ENCODE peak calls at places on chromosomes 6 and 20, in six cellular contexts. M is psoas muscle; V is CD8-positive, alpha-beta memory T cell; F is tibial artery; Z is mesenchymal stem cell; Y is colonic mucosa. C is an unnamed sample.
A peak's percentile ranks its signal among the peaks of the same experiment; 100 is the strongest.

GRCh38 chr6:142377112-142377848 is 75.5 kb downstream of the ADGRG6 start:
- DNase-seq in V (no peak), F (no peak), M (no peak), Y (peak; percentile 27), Z (peak; percentile 70), C (no peak)

GRCh38 chr6:122389704-122390103 is 9.7 kb upstream of the HSF2 start:
- DNase-seq in Z (peak; percentile 55), Y (no peak), M (no peak), V (no peak), F (no peak), C (no peak)

GRCh38 chr6:13710552-13711383 is 867 bp downstream of the RANBP9 start:
- DNase-seq in M (peak; percentile 55), F (peak; percentile 74), Y (peak; percentile 63), V (peak; percentile 57), Z (peak; percentile 38), C (no peak)

GRCh38 chr6:87944541-87944954 is 103.1 kb upstream of the SPACA1 start:
- DNase-seq in Y (no peak), M (peak; percentile 75), F (peak; percentile 89), Z (peak; percentile 60), V (no peak), C (no peak)

GRCh38 chr6:115728171-115728570 is 332.5 kb downstream of the FRK start:
- DNase-seq in Z (no peak), V (no peak), Y (no peak), M (no peak), F (no peak), C (no peak)

GRCh38 chr6:105459884-105460283 is 57.0 kb upstream of the PREP start:
- DNase-seq in V (no peak), F (no peak), Z (no peak), Y (no peak), M (no peak), C (no peak)

GRCh38 chr6:15147827-15148226 is 98.0 kb upstream of the JARID2 start:
- DNase-seq in Z (no peak), M (no peak), Y (no peak), V (no peak), F (no peak), C (no peak)

GRCh38 chr6:37089783-37090182 is 80.2 kb upstream of the PIM1 start:
- DNase-seq in Y (no peak), F (no peak), M (no peak), Z (no peak), V (no peak), C (no peak)

GRCh38 chr6:113246186-113246585 is 611.0 kb upstream of the MARCKS start:
- DNase-seq in Z (peak; percentile 7), V (no peak), Y (no peak), M (no peak), F (no peak), C (no peak)

GRCh38 chr6:17291778-17292177 is 10.6 kb downstream of the RBM24 start:
- DNase-seq in V (no peak), F (no peak), Z (no peak), Y (no peak), M (no peak), C (no peak)

GRCh38 chr20:32484221-32485125 is 100.7 kb downstream of the NOL4L start:
- DNase-seq in Y (peak; percentile 71), Z (peak; percentile 61), F (no peak), M (peak; percentile 42), V (no peak), C (peak; percentile 80)

GRCh38 chr20:20820780-20821495 is 108.5 kb upstream of the RALGAPA2 start:
- DNase-seq in Z (no peak), F (no peak), V (no peak), M (no peak), Y (no peak), C (no peak)

GRCh38 chr6:145660676-145661075 is 74.6 kb downstream of the EPM2A start:
- DNase-seq in V (no peak), F (no peak), Z (no peak), Y (no peak), M (no peak), C (no peak)

GRCh38 chr6:2307794-2308193 is 62.4 kb upstream of the GMDS start:
- DNase-seq in Z (no peak), F (no peak), M (no peak), Y (no peak), V (no peak), C (no peak)

GRCh38 chr6:89199571-89199970 is 17.6 kb downstream of the GABRR1 start:
- DNase-seq in Y (no peak), M (no peak), V (no peak), Z (no peak), F (no peak), C (no peak)

DNA sequence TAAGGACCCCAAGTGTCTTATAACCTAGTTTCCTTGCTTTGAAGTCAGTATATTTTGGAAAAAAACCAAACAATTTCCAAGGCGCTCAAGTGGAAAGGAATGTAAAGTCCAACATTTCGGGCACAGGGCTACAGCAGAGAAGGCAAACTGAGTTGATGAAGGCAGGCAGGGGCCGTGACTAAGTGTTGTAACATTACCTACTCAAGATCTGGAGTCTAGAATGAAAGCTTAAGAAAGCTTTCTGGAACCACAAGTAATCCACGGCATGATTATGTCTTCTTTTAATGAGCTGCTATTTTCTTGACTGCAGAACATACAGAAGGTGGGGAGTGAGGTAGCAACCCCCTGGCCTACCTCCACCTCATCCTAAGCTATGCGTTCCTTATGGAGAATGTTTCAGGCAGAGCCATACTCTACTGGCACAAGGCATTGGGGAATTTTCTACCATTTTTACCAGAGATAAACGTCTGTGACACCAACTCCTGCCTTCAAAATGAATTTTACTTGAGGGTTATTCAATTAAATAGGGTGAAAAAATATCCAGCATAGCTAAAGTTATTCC is 4.3 kb downstream of the PPP1R10 start:
- DNase-seq in F (no peak), M (no peak), Y (no peak), Z (peak; percentile 57), V (no peak), C (peak; percentile 63)
- H3K27ac ChIP-seq in F (peak overlapping the region; percentile 96), M (peak overlapping the region; percentile 99), Y (no peak overlapping the region), Z (peak overlapping the region; percentile 97), V (no peak overlapping the region), C (peak overlapping the region; percentile 98)

GRCh38 chr6:72738091-72738490 is 116.2 kb downstream of the KCNQ5 start:
- DNase-seq in M (no peak), F (no peak), V (no peak), Y (no peak), Z (no peak), C (no peak)

GRCh38 chr6:72740135-72740534 is 118.3 kb downstream of the KCNQ5 start:
- DNase-seq in F (no peak), V (no peak), Z (no peak), Y (no peak), M (no peak), C (no peak)

GRCh38 chr6:72742274-72742673 is 120.4 kb downstream of the KCNQ5 start:
- DNase-seq in M (no peak), F (no peak), Y (no peak), V (no peak), Z (no peak), C (no peak)

GRCh38 chr6:72741083-72741482 is 119.2 kb downstream of the KCNQ5 start:
- DNase-seq in Y (no peak), V (no peak), Z (no peak), F (no peak), M (no peak), C (no peak)

DNA sequence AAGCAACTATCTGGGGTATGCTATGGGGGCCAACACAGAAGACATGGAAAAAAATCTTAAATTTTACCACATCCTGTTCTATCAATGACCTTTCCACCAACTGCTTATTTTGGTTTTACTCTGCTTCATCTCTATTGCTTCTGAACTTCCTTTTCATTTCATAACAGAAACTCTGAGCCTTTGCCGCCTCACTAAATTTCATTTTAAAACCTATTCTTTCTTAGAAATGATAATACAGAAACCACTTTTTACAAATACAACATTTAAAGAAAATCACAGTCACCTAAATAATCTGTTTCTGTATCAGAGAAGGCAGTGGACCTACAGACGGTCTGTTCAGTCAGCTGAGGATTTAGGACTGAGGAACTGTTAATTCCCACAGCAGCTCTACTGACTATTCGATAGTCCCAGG is 117.5 kb downstream of the KCNQ5 start:
- DNase-seq in V (no peak), M (no peak), Z (no peak), F (no peak), Y (no peak), C (no peak)
- H3K4me3 ChIP-seq in V (no peak overlapping the region), M (no peak overlapping the region), Z (no peak overlapping the region), F (no peak overlapping the region), Y (no peak overlapping the region), C (no peak overlapping the region)

DNA sequence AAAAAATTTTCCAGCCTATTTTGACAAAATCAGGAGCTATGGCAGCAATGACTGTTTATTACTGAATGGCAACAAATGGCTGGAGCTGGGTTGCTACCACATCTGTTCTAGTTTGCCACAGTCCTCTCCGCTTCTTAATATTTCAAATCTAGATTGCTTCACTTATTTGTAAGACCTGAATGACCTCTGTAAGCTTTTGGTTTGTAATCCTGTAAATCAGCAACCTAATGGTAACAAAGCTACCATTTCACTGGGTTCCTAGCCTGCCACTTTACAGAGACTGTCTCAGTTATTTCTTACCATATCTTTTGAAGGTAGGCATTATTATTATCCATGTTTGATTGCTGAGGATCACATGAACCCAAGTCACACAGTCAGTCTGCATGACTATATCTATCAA is 15.4 kb downstream of the ZNFX1 start:
- DNase-seq in F (no peak), V (no peak), Z (no peak), Y (no peak), M (no peak), C (no peak)
- H3K36me3 ChIP-seq in F (peaks cover 86% of the 10 kb centered on the region), V (peaks cover 55% of the 10 kb centered on the region), Z (peaks cover 88% of the 10 kb centered on the region), Y (peaks cover 12% of the 10 kb centered on the region), M (peaks cover 19% of the 10 kb centered on the region), C (peaks cover 86% of the 10 kb centered on the region)

GRCh38 chr6:41643899-41644269 is 5.6 kb downstream of the MDFI start:
- DNase-seq in V (no peak), F (peak; percentile 21), M (no peak), Y (no peak), Z (no peak), C (no peak)

GRCh38 chr6:41642960-41643898 is 5.0 kb downstream of the MDFI start:
- DNase-seq in M (no peak), F (peak; percentile 15), Z (no peak), V (no peak), Y (no peak), C (no peak)

GRCh38 chr6:41641352-41641925 is 3.2 kb downstream of the MDFI start:
- DNase-seq in Z (no peak), Y (no peak), V (no peak), M (no peak), F (no peak), C (peak; percentile 47)

GRCh38 chr6:41640436-41640835 is 2.2 kb downstream of the MDFI start:
- DNase-seq in F (no peak), V (no peak), Z (no peak), Y (no peak), M (no peak), C (peak; percentile 55)

DNA sequence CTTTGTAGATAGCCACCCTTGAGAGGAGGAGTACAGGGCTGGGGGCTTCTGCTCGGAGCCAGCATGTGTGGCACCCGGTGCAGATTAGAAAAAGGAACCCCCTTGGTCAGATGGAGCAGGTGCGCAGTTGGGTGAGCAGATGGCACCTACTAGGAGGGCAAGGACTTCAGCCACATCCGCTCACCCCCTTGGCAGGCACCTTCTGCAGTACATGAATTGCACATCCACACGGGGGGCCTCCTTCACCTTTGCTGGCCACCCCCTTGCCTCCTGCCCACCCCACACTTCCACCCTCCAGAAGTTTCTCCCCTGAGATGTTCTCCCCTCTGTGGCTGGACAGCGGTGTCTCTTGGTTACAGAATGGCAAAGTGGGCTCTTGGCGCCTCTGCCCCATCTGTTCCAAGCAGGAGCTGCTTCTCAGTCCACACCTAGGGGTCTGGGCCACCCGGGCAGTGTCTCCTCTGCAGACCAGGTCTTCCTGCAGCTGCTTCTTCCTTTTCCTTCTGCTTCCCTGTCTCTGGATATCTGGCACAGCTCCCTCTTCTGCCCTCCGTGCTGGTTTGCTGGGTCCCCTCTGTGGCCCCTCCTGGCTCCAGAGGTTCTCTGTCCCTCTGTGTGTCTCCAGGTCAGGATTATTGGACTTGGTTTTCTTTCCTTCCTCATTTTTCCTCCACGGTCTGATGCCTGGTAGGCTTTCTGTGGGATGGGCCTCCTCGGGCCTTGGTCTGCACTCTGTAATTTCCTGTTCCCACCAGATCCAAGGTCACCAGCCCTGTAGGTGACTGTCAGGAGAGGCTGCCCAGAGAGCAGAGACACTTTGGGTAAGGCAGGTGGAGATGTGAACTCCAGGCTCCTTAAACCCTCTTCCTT is 4.1 kb downstream of the MDFI start:
- DNase-seq in Z (no peak), M (no peak), V (no peak), Y (no peak), F (no peak), C (no peak)
- H3K27ac ChIP-seq in Z (no peak overlapping the region), M (no peak overlapping the region), V (no peak overlapping the region), Y (no peak overlapping the region), F (no peak overlapping the region), C (no peak overlapping the region)